ENCODE peak calls at places on chromosomes 11 and 22, in five cellular contexts. N is HFF-Myc, R is BJ, C is mesothelial cell of epicardium, T is D721Med. Z is an unnamed sample.

GRCh38 chr22:22422629-22423112 is 85.9 kb downstream of the ZNF280B start:
- DNase-seq in N (peak; percentile 17), R (no peak), C (no peak), T (peak; percentile 42), Z (peak; percentile 79)

GRCh38 chr11:96314326-96315050 is 28.5 kb downstream of the MAML2 start:
- DNase-seq in N (no peak), R (no peak), C (no peak), T (no peak), Z (no peak)

GRCh38 chr11:133606122-133606521 is 73.8 kb upstream of the OPCML start:
- DNase-seq in N (no peak), R (no peak), C (no peak), T (no peak), Z (no peak)

GRCh38 chr11:1557168-1557884 is 14.7 kb downstream of the DUSP8 start:
- DNase-seq in N (no peak), R (no peak), C (no peak), T (no peak), Z (no peak)

GRCh38 chr22:23216331-23217170 is 36.2 kb downstream of the BCR start:
- DNase-seq in N (no peak), R (no peak), C (no peak), T (no peak), Z (no peak)

GRCh38 chr11:75768112-75768908 is at the start of gene DGAT2:
- DNase-seq in N (no peak), R (no peak), C (peak; percentile 78), T (no peak), Z (peak; percentile 84)

GRCh38 chr22:29031236-29031982 is 30.2 kb downstream of the C22orf31 start:
- DNase-seq in N (peak; percentile 89), R (peak; percentile 74), C (peak; percentile 45), T (no peak), Z (no peak)

GRCh38 chr11:47056261-47056915 is 119.8 kb downstream of the CSTPP1 start:
- DNase-seq in N (peak; percentile 33), R (no peak), C (no peak), T (no peak), Z (no peak)

GRCh38 chr11:31246451-31247165 is 122.9 kb downstream of the DCDC1 start:
- DNase-seq in N (no peak), R (no peak), C (no peak), T (no peak), Z (no peak)

GRCh38 chr11:45683285-45684058 is 18.1 kb upstream of the CHST1 start:
- DNase-seq in N (no peak), R (no peak), C (no peak), T (no peak), Z (no peak)

GRCh38 chr11:39461065-39461464 is 1998.4 kb downstream of the LRRC4C start:
- DNase-seq in N (no peak), R (no peak), C (no peak), T (no peak), Z (no peak)

GRCh38 chr11:10051868-10052586 is 242.0 kb downstream of the SBF2 start:
- DNase-seq in N (no peak), R (no peak), C (no peak), T (no peak), Z (no peak)

GRCh38 chr11:63858628-63859550 is 20.0 kb downstream of the MARK2 start:
- DNase-seq in N (no peak), R (no peak), C (no peak), T (no peak), Z (no peak)

GRCh38 chr11:131491503-131491902 is 121.1 kb downstream of the NTM start:
- DNase-seq in N (no peak), R (no peak), C (no peak), T (no peak), Z (no peak)

GRCh38 chr11:115287266-115287665 is 216.9 kb downstream of the CADM1 start:
- DNase-seq in N (no peak), R (no peak), C (no peak), T (no peak), Z (no peak)

GRCh38 chr11:91396243-91397133 is 828.1 kb upstream of the FAT3 start:
- DNase-seq in N (no peak), R (no peak), C (no peak), T (no peak), Z (no peak)

GRCh38 chr11:33412231-33412630 is 155.1 kb downstream of the HIPK3 start:
- DNase-seq in N (no peak), R (no peak), C (no peak), T (no peak), Z (no peak)

GRCh38 chr11:3149852-3150188 is 15.3 kb downstream of the OSBPL5 start:
- DNase-seq in N (no peak), R (no peak), C (no peak), T (no peak), Z (no peak)
- TF ChIP-seq CTCF in N (no peak), R (no peak), C (no peak), T (no peak), Z (no peak)

DNA sequence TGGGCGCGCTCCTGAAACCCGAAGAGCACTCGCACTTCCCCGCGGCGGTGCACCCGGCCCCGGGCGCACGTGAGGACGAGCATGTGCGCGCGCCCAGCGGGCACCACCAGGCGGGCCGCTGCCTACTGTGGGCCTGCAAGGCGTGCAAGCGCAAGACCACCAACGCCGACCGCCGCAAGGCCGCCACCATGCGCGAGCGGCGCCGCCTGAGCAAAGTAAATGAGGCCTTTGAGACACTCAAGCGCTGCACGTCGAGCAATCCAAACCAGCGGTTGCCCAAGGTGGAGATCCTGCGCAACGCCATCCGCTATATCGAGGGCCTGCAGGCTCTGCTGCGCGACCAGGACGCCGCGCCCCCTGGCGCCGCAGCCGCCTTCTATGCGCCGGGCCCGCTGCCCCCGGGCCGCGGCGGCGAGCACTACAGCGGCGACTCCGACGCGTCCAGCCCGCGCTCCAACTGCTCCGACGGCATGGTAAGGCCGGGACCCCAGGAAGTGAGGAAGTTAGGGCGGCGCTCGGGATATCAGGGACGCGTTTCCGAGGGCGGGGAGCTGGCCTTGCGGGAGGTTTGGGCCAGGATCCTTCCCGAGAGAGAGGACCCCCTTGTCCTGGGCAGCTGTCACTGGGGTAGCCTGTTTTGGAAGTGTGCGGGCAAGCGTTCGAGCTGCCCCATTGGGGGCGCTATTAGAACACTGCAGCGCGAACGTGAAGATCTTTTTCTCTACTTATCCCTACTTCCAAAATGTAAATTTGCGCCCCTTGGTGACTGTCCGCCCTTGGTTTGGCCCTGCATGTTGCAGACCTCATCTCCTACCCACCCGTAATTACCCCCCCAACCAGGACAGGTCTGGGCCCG is 797 bp downstream of the MYOD1 start:
- DNase-seq in N (no peak), R (no peak), C (peak; percentile 41), T (no peak), Z (no peak)
- TF ChIP-seq CTCF in N (peak; percentile 17), R (no peak), C (no peak), T (peak; percentile 43), Z (no peak)

GRCh38 chr11:125376117-125376516 is 119.9 kb downstream of the FEZ1 start:
- DNase-seq in N (no peak), R (no peak), C (peak; percentile 53), T (no peak), Z (no peak)
- TF ChIP-seq CTCF in N (no peak), R (no peak), C (no peak), T (no peak), Z (no peak)

GRCh38 chr11:117230981-117231636 is 764 bp downstream of the PCSK7 start:
- DNase-seq in N (no peak), R (no peak), C (no peak), T (no peak), Z (no peak)
- TF ChIP-seq CTCF in N (no peak), R (no peak), C (no peak), T (no peak), Z (no peak)

GRCh38 chr22:37329239-37330140 is 47.2 kb downstream of the CYTH4 start:
- DNase-seq in N (no peak), R (no peak), C (no peak), T (no peak), Z (no peak)

GRCh38 chr22:37331034-37331428 is 48.7 kb downstream of the CYTH4 start:
- DNase-seq in N (no peak), R (no peak), C (no peak), T (no peak), Z (no peak)

GRCh38 chr22:37328017-37328416 is 45.7 kb downstream of the CYTH4 start:
- DNase-seq in N (peak; percentile 95), R (peak; percentile 83), C (no peak), T (no peak), Z (no peak)

GRCh38 chr22:37331811-37332536 is 49.7 kb downstream of the CYTH4 start:
- DNase-seq in N (no peak), R (no peak), C (no peak), T (no peak), Z (no peak)

GRCh38 chr22:37330200-37331033 is 48.1 kb downstream of the CYTH4 start:
- DNase-seq in N (peak; percentile 74), R (no peak), C (peak; percentile 66), T (no peak), Z (no peak)
- TF ChIP-seq CTCF in N (peak; percentile 27), R (peak; percentile 23), C (no peak), T (no peak), Z (no peak)

DNA sequence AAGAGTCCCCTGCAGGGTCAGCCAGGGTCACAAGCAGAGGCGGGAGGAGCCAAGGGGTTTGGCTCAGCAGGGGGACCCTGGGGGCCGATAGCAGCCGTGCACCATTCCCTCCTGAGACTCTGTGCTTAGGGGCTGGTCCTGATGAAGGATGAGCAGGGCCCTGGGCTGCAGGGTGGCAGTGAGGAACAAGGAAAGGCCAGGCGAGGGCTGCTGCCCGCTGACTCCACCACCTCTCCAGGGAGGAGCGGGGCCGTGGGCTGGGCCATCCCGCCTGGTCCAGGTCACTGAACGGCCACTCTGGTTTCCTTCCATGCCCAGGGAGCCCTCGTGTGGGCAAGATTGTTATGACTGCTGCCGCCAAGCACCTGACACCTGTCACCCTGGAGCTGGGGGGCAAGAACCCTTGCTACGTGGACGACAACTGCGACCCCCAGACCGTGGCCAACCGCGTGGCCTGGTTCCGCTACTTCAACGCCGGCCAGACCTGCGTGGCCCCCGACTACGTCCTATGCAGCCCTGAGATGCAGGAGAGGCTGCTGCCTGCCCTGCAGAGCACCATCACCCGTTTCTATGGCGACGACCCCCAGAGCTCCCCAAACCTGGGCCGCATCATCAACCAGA is 9.2 kb upstream of the NDUFS8 start:
- DNase-seq in N (no peak), R (no peak), C (no peak), T (no peak), Z (no peak)
- TF ChIP-seq CTCF in N (peak; percentile 11), R (peak; percentile 22), C (no peak), T (no peak), Z (no peak)

DNA sequence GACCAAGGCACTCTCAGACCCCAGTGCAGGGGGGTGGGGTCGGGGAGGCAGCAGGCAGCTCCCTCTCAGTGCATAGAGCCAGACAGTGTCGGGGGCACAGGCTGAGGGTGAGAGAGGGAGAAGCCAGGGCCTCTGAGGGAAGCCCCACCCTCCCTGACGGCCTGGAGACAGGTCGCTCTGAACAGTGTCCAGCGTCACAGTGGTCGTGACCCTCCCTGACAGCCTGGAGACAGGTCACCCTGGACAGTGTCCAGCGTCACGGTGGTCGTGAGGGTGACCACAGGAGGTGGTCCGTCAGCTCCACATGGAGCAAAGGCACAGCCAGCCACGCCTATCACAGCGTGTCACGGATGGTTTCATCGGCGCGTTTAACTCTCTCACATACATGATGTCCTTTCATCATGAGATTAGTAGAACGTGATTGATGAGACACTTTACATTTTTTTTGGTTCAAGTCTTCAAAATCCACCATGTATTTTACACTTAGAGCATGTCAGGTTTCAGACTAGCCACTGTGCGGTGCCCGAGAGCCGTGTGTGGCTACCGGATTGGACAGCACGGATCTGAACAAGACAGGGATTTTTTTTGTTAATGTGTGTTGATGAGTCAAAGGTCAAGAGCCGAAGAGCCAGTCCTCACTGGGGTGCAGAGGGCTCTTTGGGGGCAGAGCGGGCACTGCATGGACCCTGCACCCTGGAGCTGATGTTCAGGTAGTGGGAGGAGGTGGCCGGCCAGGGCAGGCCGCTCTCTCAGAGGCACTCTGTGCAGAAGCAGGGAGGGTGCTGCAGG is 23.9 kb upstream of the PANX2 start:
- DNase-seq in N (no peak), R (no peak), C (no peak), T (no peak), Z (no peak)
- TF ChIP-seq CTCF in N (peak; percentile 82), R (peak; percentile 84), C (no peak), T (peak; percentile 61), Z (no peak)

GRCh38 chr11:65063532-65063931 is 5.2 kb upstream of the NAALADL1 start:
- DNase-seq in N (no peak), R (no peak), C (no peak), T (no peak), Z (no peak)
- TF ChIP-seq CTCF in N (no peak), R (no peak), C (no peak), T (no peak), Z (no peak)